ENCODE peak calls at places on chromosomes 16 and 17, in six cellular contexts. P is LHCN-M2, L is renal cortical epithelial cell, A is H9, K is SK-N-DZ, T is fibroblast of pulmonary artery. I is an unnamed sample.
A peak's percentile ranks its signal among the peaks of the same experiment; 100 is the strongest.

GRCh38 chr17:38779965-38780752 is 19.2 kb downstream of the PIP4K2B start:
- DNase-seq in K (no peak), A (no peak), L (no peak), T (no peak), P (no peak), I (no peak)

GRCh38 chr16:20614201-20615141 is 38.3 kb upstream of the ACSM2B start:
- DNase-seq in K (no peak), T (no peak), L (no peak), A (no peak), P (no peak), I (no peak)

GRCh38 chr16:64397042-64397441 is 724.8 kb downstream of the CDH11 start:
- DNase-seq in P (peak; percentile 80), L (peak; percentile 33), T (no peak), K (no peak), A (no peak), I (no peak)

GRCh38 chr17:73493212-73493814 is 150.9 kb downstream of the SDK2 start:
- DNase-seq in A (peak; percentile 86), P (no peak), L (no peak), K (no peak), T (no peak), I (no peak)

GRCh38 chr16:2963611-2964415 is at the start of gene KREMEN2:
- DNase-seq in P (peak; percentile 52), K (peak; percentile 96), T (no peak), A (peak; percentile 90), L (no peak), I (no peak)

GRCh38 chr16:86740817-86741799 is 162.8 kb downstream of the FOXL1 start:
- DNase-seq in A (peak; percentile 54), P (peak; percentile 91), L (peak; percentile 91), K (no peak), T (peak; percentile 76), I (no peak)

GRCh38 chr16:23532448-23532847 is 22.2 kb upstream of the GGA2 start:
- DNase-seq in T (no peak), P (no peak), L (no peak), K (no peak), A (no peak), I (no peak)

GRCh38 chr17:21510686-21511367 is 134.7 kb downstream of the KCNJ12 start:
- DNase-seq in L (no peak), K (no peak), T (no peak), P (no peak), A (no peak), I (no peak)

GRCh38 chr16:79918916-79919315 is 318.4 kb upstream of the MAF start:
- DNase-seq in P (no peak), A (no peak), K (no peak), L (no peak), T (no peak), I (no peak)

GRCh38 chr17:2071421-2072281 is 16.7 kb downstream of the HIC1 start:
- DNase-seq in K (no peak), L (no peak), A (no peak), T (peak; percentile 87), P (peak; percentile 83), I (no peak)

GRCh38 chr16:14399397-14400284 is 230.4 kb downstream of the PARN start:
- DNase-seq in A (no peak), T (peak; percentile 62), L (peak; percentile 68), P (peak; percentile 75), K (no peak), I (no peak)

GRCh38 chr17:11144358-11145233 is 96.4 kb upstream of the SHISA6 start:
- DNase-seq in L (peak; percentile 3), K (no peak), P (peak; percentile 6), A (peak; percentile 65), T (peak; percentile 44), I (no peak)

GRCh38 chr17:82384730-82385429 is 13.3 kb downstream of the UTS2R start:
- DNase-seq in K (no peak), P (peak; percentile 69), A (peak; percentile 64), L (peak; percentile 42), T (no peak), I (no peak)

GRCh38 chr17:80151333-80151732 is 4.4 kb upstream of the EIF4A3 start:
- DNase-seq in P (peak; percentile 67), A (no peak), K (no peak), L (peak; percentile 42), T (peak; percentile 76), I (no peak)

GRCh38 chr17:4812690-4813089 is 5.7 kb downstream of the PLD2 start:
- DNase-seq in P (no peak), T (no peak), A (no peak), K (no peak), L (no peak), I (no peak)

GRCh38 chr17:30324723-30325122 is 9.1 kb downstream of the TMIGD1 start:
- DNase-seq in P (no peak), A (no peak), L (no peak), K (no peak), T (no peak), I (no peak)

GRCh38 chr17:47732399-47733046 is 513 bp upstream of the TBX21 start:
- DNase-seq in K (no peak), A (peak; percentile 49), L (no peak), P (no peak), T (no peak), I (no peak)

GRCh38 chr16:76963614-76964315 is 227.2 kb upstream of the MON1B start:
- DNase-seq in P (no peak), L (no peak), A (no peak), T (no peak), K (no peak), I (no peak)

I was measured in CD4-positive, alpha-beta T cell.